ENCODE peak calls at places on chromosome 4, in six cellular contexts. C is neural progenitor cell, O is uterus, A is lung, L is fibroblast of the aortic adventitia, B is heart left ventricle. N is an unnamed sample.
A peak's percentile ranks its signal among the peaks of the same experiment; 100 is the strongest.

GRCh38 chr4:140070369-140070768 is 83.6 kb downstream of the MAML3 start:
- DNase-seq in B (no peak), C (no peak), O (no peak), A (no peak), L (no peak), N (no peak)

GRCh38 chr4:128387600-128388351 is 100.2 kb upstream of the PGRMC2 start:
- DNase-seq in B (no peak), C (no peak), L (no peak), O (no peak), A (no peak), N (peak; percentile 69)

GRCh38 chr4:23232987-23233386 is 540.2 kb downstream of the GBA3 start:
- DNase-seq in L (peak; percentile 0), A (no peak), B (no peak), C (no peak), O (no peak), N (no peak)

GRCh38 chr4:38870098-38870850 is 2.7 kb downstream of the FAM114A1 start:
- DNase-seq in B (no peak), L (peak; percentile 27), O (no peak), A (no peak), C (no peak), N (no peak)

GRCh38 chr4:84530871-84531270 is 31.8 kb upstream of the NKX6-1 start:
- DNase-seq in L (peak; percentile 41), A (no peak), O (no peak), B (no peak), C (no peak), N (peak; percentile 86)

GRCh38 chr4:18247189-18247588 is 225.6 kb upstream of the LCORL start:
- DNase-seq in C (no peak), O (no peak), B (no peak), A (no peak), L (no peak), N (no peak)

GRCh38 chr4:140020457-140021361 is 133.3 kb downstream of the MAML3 start:
- DNase-seq in B (no peak), C (no peak), O (no peak), A (no peak), L (peak; percentile 36), N (no peak)

GRCh38 chr4:44740201-44740600 is 13.8 kb upstream of the GNPDA2 start:
- DNase-seq in L (no peak), B (no peak), C (no peak), A (no peak), O (no peak), N (no peak)

GRCh38 chr4:119300072-119300387 is 21.9 kb downstream of the FABP2 start:
- DNase-seq in B (peak; percentile 54), C (no peak), L (peak; percentile 64), A (peak; percentile 41), O (peak; percentile 37), N (no peak)

GRCh38 chr4:173074501-173074946 is 94.1 kb upstream of the GALNT7 start:
- DNase-seq in O (no peak), C (peak; percentile 49), B (no peak), A (no peak), L (peak; percentile 51), N (peak; percentile 49)

GRCh38 chr4:97923096-97923495 is 220.2 kb downstream of the STPG2 start:
- DNase-seq in O (no peak), L (no peak), C (no peak), B (no peak), A (no peak), N (no peak)

GRCh38 chr4:47213539-47213938 is 182.2 kb downstream of the GABRB1 start:
- DNase-seq in A (no peak), O (no peak), C (no peak), B (no peak), L (no peak), N (no peak)

GRCh38 chr4:13678186-13678924 is 50.8 kb upstream of the BOD1L1 start:
- DNase-seq in L (no peak), A (no peak), C (no peak), O (no peak), B (no peak), N (no peak)

GRCh38 chr4:163913571-163913970 is 419.1 kb downstream of the TMA16 start:
- DNase-seq in O (no peak), C (no peak), A (no peak), L (no peak), B (no peak), N (no peak)

GRCh38 chr4:48016141-48017107 is at the start of the genes CNGA1 and NIPAL1:
- DNase-seq in C (peak; percentile 94), L (peak; percentile 71), A (peak; percentile 78), B (peak; percentile 86), O (peak; percentile 49), N (peak; percentile 83)

GRCh38 chr4:65599335-65599734 is 71.0 kb downstream of the EPHA5 start:
- DNase-seq in A (no peak), L (peak; percentile 36), O (no peak), C (no peak), B (no peak), N (no peak)

GRCh38 chr4:177322156-177322685 is 12.5 kb downstream of the NEIL3 start:
- DNase-seq in C (no peak), O (no peak), A (no peak), L (peak; percentile 42), B (no peak), N (no peak)

GRCh38 chr4:2260336-2261109 is 1.4 kb downstream of the MXD4 start:
- DNase-seq in A (no peak), L (no peak), O (peak; percentile 23), C (no peak), B (peak; percentile 66), N (no peak)

GRCh38 chr4:69038582-69038981 is 57.7 kb upstream of the UGT2B7 start:
- DNase-seq in C (no peak), O (no peak), B (no peak), L (peak; percentile 65), A (no peak), N (peak; percentile 42)

GRCh38 chr4:95107004-95107403 is 349.2 kb downstream of the BMPR1B start:
- DNase-seq in O (no peak), L (no peak), C (no peak), A (no peak), B (no peak), N (no peak)

GRCh38 chr4:58274553-58274952 is 1164.4 kb upstream of the IGFBP7 start:
- DNase-seq in C (no peak), A (no peak), O (no peak), L (no peak), B (no peak), N (no peak)

GRCh38 chr4:98939892-98940298 is 11.0 kb upstream of the EIF4E start:
- DNase-seq in C (peak; percentile 64), O (no peak), A (no peak), B (no peak), L (peak; percentile 88), N (no peak)

GRCh38 chr4:118816538-118817177 is 19.3 kb downstream of the SEC24D start:
- DNase-seq in L (peak; percentile 62), B (no peak), C (no peak), O (no peak), A (no peak), N (no peak)

GRCh38 chr4:6408263-6408662 is 64.2 kb downstream of the PPP2R2C start:
- DNase-seq in O (no peak), L (no peak), C (no peak), B (no peak), A (no peak), N (no peak)

GRCh38 chr4:17794730-17795129 is 13.3 kb upstream of the FAM184B start:
- DNase-seq in O (no peak), B (no peak), L (no peak), A (no peak), C (no peak), N (no peak)

GRCh38 chr4:88177981-88178632 is 19.7 kb upstream of the ABCG2 start:
- DNase-seq in B (no peak), O (no peak), A (peak; percentile 61), C (peak; percentile 67), L (peak; percentile 71), N (peak; percentile 61)

GRCh38 chr4:145533011-145533410 is 51.4 kb downstream of the SMAD1 start:
- DNase-seq in O (no peak), A (no peak), B (no peak), C (no peak), L (no peak), N (no peak)

GRCh38 chr4:110046588-110047049 is 133.9 kb downstream of the EGF start:
- DNase-seq in B (no peak), L (no peak), C (no peak), O (no peak), A (no peak), N (no peak)

GRCh38 chr4:163866728-163867313 is 372.3 kb downstream of the TMA16 start:
- DNase-seq in O (no peak), B (no peak), L (no peak), C (no peak), A (no peak), N (no peak)

GRCh38 chr4:42643685-42644084 is 13.2 kb downstream of the ATP8A1 start:
- DNase-seq in O (no peak), A (no peak), B (no peak), L (no peak), C (no peak), N (no peak)

GRCh38 chr4:168019019-168019651 is 73.2 kb upstream of the ANXA10 start:
- DNase-seq in O (no peak), L (peak; percentile 77), A (no peak), C (no peak), B (no peak), N (no peak)

GRCh38 chr4:78784255-78784654 is 8.1 kb downstream of the BMP2K start:
- DNase-seq in L (peak; percentile 65), C (peak; percentile 31), A (no peak), B (no peak), O (no peak), N (no peak)
- H3K4me3 ChIP-seq in L (no peak overlapping the region), C (peak overlapping the region; percentile 7), A (no peak overlapping the region), B (peak overlapping the region; percentile 14), O (no peak overlapping the region), N (no peak overlapping the region)

DNA sequence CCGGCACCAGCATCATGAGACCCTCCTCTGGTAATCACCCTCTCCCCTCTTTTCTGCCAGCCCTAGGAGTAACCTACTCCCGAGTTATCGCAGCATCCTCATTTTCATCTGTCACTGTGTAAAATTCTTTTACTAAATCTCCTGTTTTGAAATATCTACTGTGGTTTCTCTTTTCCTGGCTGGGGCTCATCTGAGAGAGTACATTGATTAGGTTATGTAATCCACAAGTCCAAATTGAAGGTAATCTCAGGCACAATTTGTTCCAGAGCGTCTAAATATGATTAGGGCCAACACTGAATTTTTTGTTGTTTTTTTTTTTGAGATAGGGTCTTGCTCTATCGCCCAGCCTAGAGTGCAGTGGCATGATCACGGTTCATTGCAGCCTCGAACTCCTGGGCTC is 142.4 kb downstream of the SMIM20 start:
- DNase-seq in C (no peak), O (no peak), A (no peak), B (no peak), L (no peak), N (no peak)
- TF ChIP-seq CTCF in C (no peak), O (no peak), A (no peak), B (no peak), L (no peak), N (no peak)

DNA sequence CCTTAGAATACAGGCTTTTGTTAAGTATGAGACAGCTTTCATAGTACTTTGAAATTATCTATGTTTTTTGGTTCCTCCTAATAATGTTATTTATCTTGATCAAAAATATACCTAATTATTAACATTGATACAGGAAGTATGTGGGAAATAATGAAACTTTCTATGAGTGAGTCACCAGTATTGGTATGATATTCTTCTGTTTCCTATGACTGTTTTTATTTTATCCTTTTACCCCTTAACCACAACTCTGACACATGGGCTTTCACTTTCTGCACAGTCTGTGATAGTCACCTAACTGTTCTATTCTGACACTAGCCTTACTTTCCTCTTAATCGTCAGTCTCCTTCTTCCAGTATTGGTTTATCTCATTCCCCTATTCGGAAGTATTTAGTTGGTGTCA is 4.7 kb downstream of the THAP9 start:
- DNase-seq in A (no peak), L (peak; percentile 29), B (no peak), C (no peak), O (no peak), N (no peak)
- H3K4me3 ChIP-seq in A (no peak overlapping the region), L (no peak overlapping the region), B (no peak overlapping the region), C (no peak overlapping the region), O (no peak overlapping the region), N (no peak overlapping the region)

GRCh38 chr4:32417113-32417704 is 1697.0 kb downstream of the PCDH7 start:
- DNase-seq in C (no peak), B (no peak), O (no peak), A (no peak), L (no peak), N (no peak)
- TF ChIP-seq CTCF in C (peak; percentile 36), B (no peak), O (no peak), A (no peak), L (peak; percentile 33), N (peak; percentile 48)